ENCODE peak calls at places on chromosomes 5 and 9, in four cellular contexts. R is CD8-positive, alpha-beta T cell; Q is activated T-helper 1 cell treated with Interleukin-2 at 50 U/mL for 16 hours; B is naive thymus-derived CD8-positive, alpha-beta T cell. W is an unnamed sample.
A peak's percentile ranks its signal among the peaks of the same experiment; 100 is the strongest.

GRCh38 chr5:126686451-126687126 is 85.8 kb downstream of the PHAX start:
- DNase-seq in Q (no peak), B (no peak), R (no peak), W (no peak)

GRCh38 chr5:60386398-60386797 is 313.6 kb downstream of the DEPDC1B start:
- DNase-seq in Q (no peak), B (no peak), R (no peak), W (no peak)

GRCh38 chr9:95506438-95506691 is 10.4 kb downstream of the PTCH1 start:
- DNase-seq in Q (no peak), B (no peak), R (peak; percentile 12), W (peak; percentile 14)

GRCh38 chr5:147481857-147482256 is 28.0 kb downstream of the DPYSL3 start:
- DNase-seq in B (no peak), R (no peak), Q (no peak), W (peak; percentile 47)

GRCh38 chr9:128636556-128637530 is 19.8 kb downstream of the DYNC2I2 start:
- DNase-seq in Q (no peak), B (no peak), R (no peak), W (peak; percentile 57)

GRCh38 chr9:80066931-80067330 is 495.2 kb downstream of the TLE4 start:
- DNase-seq in R (no peak), Q (no peak), B (no peak), W (no peak)

GRCh38 chr5:65126192-65126591 is 355.5 kb downstream of the ADAMTS6 start:
- DNase-seq in Q (no peak), B (no peak), R (no peak), W (no peak)

GRCh38 chr5:2134543-2135299 is 252.0 kb upstream of the IRX4 start:
- DNase-seq in R (no peak), B (no peak), Q (no peak), W (no peak)

GRCh38 chr5:157252741-157253465 is 13.0 kb upstream of the CYFIP2 start:
- DNase-seq in Q (peak; percentile 45), B (peak; percentile 62), R (peak; percentile 62), W (peak; percentile 40)

GRCh38 chr5:83512051-83512745 is 40.7 kb downstream of the VCAN start:
- DNase-seq in B (no peak), Q (no peak), R (no peak), W (no peak)

W was measured in A172.